ENCODE peak calls at places on chromosomes 3 and 15, in five cellular contexts. Y is Peyer's patch, F is SHP77, R is ACHN, L is fibroblast of lung. N is an unnamed sample.

GRCh38 chr15:27438403-27439375 is 467.7 kb downstream of the GABRG3 start:
- DNase-seq in Y (no peak), F (no peak), R (no peak), L (no peak), N (peak)

GRCh38 chr15:65994832-65995231 is 125.5 kb downstream of the RAB11A start:
- DNase-seq in Y (no peak), F (no peak), R (no peak), L (no peak), N (no peak)

GRCh38 chr3:141769171-141769894 is 6.1 kb downstream of the GRK7 start:
- DNase-seq in Y (no peak), F (no peak), R (no peak), L (no peak), N (no peak)

GRCh38 chr15:47293763-47294162 is 423.5 kb upstream of the SEMA6D start:
- DNase-seq in Y (peak), F (no peak), R (no peak), L (peak), N (no peak)

GRCh38 chr3:170802164-170803151 is 67.5 kb downstream of the RPL22L1 start:
- DNase-seq in Y (no peak), F (no peak), R (peak), L (peak), N (no peak)

GRCh38 chr3:56411147-56411546 is 57.1 kb downstream of the ERC2 start:
- DNase-seq in Y (no peak), F (no peak), R (no peak), L (no peak), N (no peak)

GRCh38 chr3:2303567-2303966 is 204.9 kb downstream of the CNTN4 start:
- DNase-seq in Y (no peak), F (no peak), R (peak), L (peak), N (no peak)

GRCh38 chr3:118089563-118089962 is 945.1 kb downstream of the IGSF11 start:
- DNase-seq in Y (no peak), F (no peak), R (no peak), L (peak), N (no peak)

GRCh38 chr15:43911235-43911661 is 84.4 kb downstream of the WDR76 start:
- DNase-seq in Y (no peak), F (no peak), R (no peak), L (peak), N (peak)

GRCh38 chr3:152388631-152389030 is 119.9 kb downstream of the MBNL1 start:
- DNase-seq in Y (no peak), F (no peak), R (no peak), L (no peak), N (no peak)

GRCh38 chr15:65303687-65304392 is 637 bp upstream of the RNU5B-1 start:
- DNase-seq in Y (peak), F (peak), R (peak), L (peak), N (peak)

GRCh38 chr3:184259396-184259877 is 1.9 kb downstream of the CAMK2N2 start:
- DNase-seq in Y (no peak), F (no peak), R (no peak), L (no peak), N (no peak)

GRCh38 chr15:96201696-96202095 is 128.8 kb upstream of the NR2F2 start:
- DNase-seq in Y (no peak), F (no peak), R (no peak), L (no peak), N (no peak)

GRCh38 chr15:46213551-46213950 is 578.7 kb downstream of the SQOR start:
- DNase-seq in Y (no peak), F (no peak), R (no peak), L (no peak), N (no peak)

GRCh38 chr15:67080900-67081431 is 15.6 kb downstream of the SMAD3 start:
- DNase-seq in Y (peak), F (no peak), R (no peak), L (peak), N (no peak)

GRCh38 chr15:35547775-35548364 is 1.9 kb upstream of the DPH6 start:
- DNase-seq in Y (no peak), F (no peak), R (no peak), L (no peak), N (no peak)

GRCh38 chr3:49966233-49966942 is 26.4 kb downstream of the RBM6 start:
- DNase-seq in Y (no peak), F (no peak), R (no peak), L (no peak), N (no peak)

GRCh38 chr15:62928996-62929350 is 113.6 kb upstream of the TPM1 start:
- DNase-seq in Y (no peak), F (no peak), R (peak), L (peak), N (no peak)

GRCh38 chr3:43695443-43695842 is 4.7 kb downstream of the ABHD5 start:
- DNase-seq in Y (no peak), F (no peak), R (no peak), L (peak), N (no peak)

N was measured in occipital lobe.